ENCODE peak calls at places on chromosome 5, in six cellular contexts. H is NCI-H82; X is IMR-90; M is CD8-positive, alpha-beta T cell; Z is HS-27A; C is mucosa of gallbladder. D is an unnamed sample.

GRCh38 chr5:145347026-145347616 is 488.0 kb downstream of the PRELID2 start:
- DNase-seq in Z (peak; percentile 45), H (peak; percentile 44), X (peak; percentile 72), M (no peak), C (no peak), D (peak; percentile 68)

GRCh38 chr5:163248333-163248732 is 189.1 kb upstream of the CCNG1 start:
- DNase-seq in C (peak; percentile 14), M (no peak), Z (no peak), X (no peak), H (no peak), D (no peak)

GRCh38 chr5:127320032-127320945 is 29.7 kb downstream of the MEGF10 start:
- DNase-seq in M (no peak), Z (no peak), H (no peak), C (no peak), X (no peak), D (no peak)

GRCh38 chr5:133796186-133796585 is 172.2 kb downstream of the C5orf15 start:
- DNase-seq in X (no peak), H (no peak), M (no peak), C (no peak), Z (no peak), D (no peak)

GRCh38 chr5:171598279-171599152 is 179.1 kb downstream of the FGF18 start:
- DNase-seq in H (no peak), X (no peak), Z (no peak), M (no peak), C (no peak), D (no peak)

GRCh38 chr5:142104491-142104890 is 4.1 kb upstream of the NDFIP1 start:
- DNase-seq in Z (no peak), M (no peak), C (no peak), X (no peak), H (no peak), D (no peak)

GRCh38 chr5:61386062-61386800 is 54.2 kb downstream of the ZSWIM6 start:
- DNase-seq in Z (no peak), H (no peak), X (no peak), M (no peak), C (no peak), D (no peak)

GRCh38 chr5:83414601-83415000 is 56.9 kb upstream of the VCAN start:
- DNase-seq in H (no peak), X (peak; percentile 52), Z (no peak), C (no peak), M (no peak), D (peak; percentile 24)

GRCh38 chr5:175347027-175347426 is 97.0 kb downstream of the DRD1 start:
- DNase-seq in X (peak; percentile 88), Z (no peak), H (no peak), M (no peak), C (no peak), D (no peak)

GRCh38 chr5:140795259-140795641 is 598 bp downstream of the PCDHA2 start:
- DNase-seq in C (no peak), Z (no peak), X (no peak), H (peak; percentile 61), M (no peak), D (peak; percentile 16)

GRCh38 chr5:119290607-119291006 is 65.2 kb upstream of the TNFAIP8 start:
- DNase-seq in Z (no peak), X (no peak), C (no peak), H (no peak), M (no peak), D (no peak)

GRCh38 chr5:83767409-83767992 is 46.8 kb upstream of the HAPLN1 start:
- DNase-seq in M (no peak), Z (no peak), X (no peak), H (peak; percentile 7), C (no peak), D (no peak)

GRCh38 chr5:149240354-149240998 is 31.2 kb upstream of the AFAP1L1 start:
- DNase-seq in X (no peak), M (peak; percentile 74), H (no peak), C (peak; percentile 64), Z (no peak), D (no peak)

GRCh38 chr5:154358410-154359221 is 87.2 kb upstream of the SAP30L start:
- DNase-seq in X (no peak), M (no peak), Z (no peak), C (no peak), H (no peak), D (no peak)

GRCh38 chr5:10702040-10702629 is 58.9 kb downstream of the DAP start:
- DNase-seq in M (no peak), X (peak; percentile 98), H (no peak), Z (peak; percentile 97), C (no peak), D (peak; percentile 76)

GRCh38 chr5:146722361-146722779 is 156.2 kb downstream of the PPP2R2B start:
- DNase-seq in M (no peak), H (no peak), Z (no peak), C (no peak), X (peak; percentile 16), D (no peak)

GRCh38 chr5:6750951-6751685 is 37.9 kb downstream of the TENT4A start:
- DNase-seq in M (no peak), Z (no peak), X (no peak), C (no peak), H (no peak), D (no peak)

GRCh38 chr5:65151632-65152031 is 330.1 kb downstream of the ADAMTS6 start:
- DNase-seq in Z (no peak), X (peak; percentile 26), C (no peak), H (no peak), M (no peak), D (peak; percentile 51)

GRCh38 chr5:129398279-129398678 is 61.8 kb upstream of the ADAMTS19 start:
- DNase-seq in C (no peak), Z (no peak), H (no peak), M (no peak), X (no peak), D (no peak)

GRCh38 chr5:79636981-79637733 is 24.9 kb downstream of the TENT2 start:
- DNase-seq in C (no peak), Z (no peak), X (no peak), H (no peak), M (no peak), D (no peak)

GRCh38 chr5:99331061-99331460 is 402.3 kb upstream of the CHD1 start:
- DNase-seq in Z (no peak), M (no peak), H (no peak), C (no peak), X (no peak), D (no peak)

GRCh38 chr5:393846-394275 is 49.1 kb upstream of the EXOC3 start:
- DNase-seq in H (no peak), Z (no peak), X (peak; percentile 39), M (no peak), C (no peak), D (peak; percentile 54)

GRCh38 chr5:178793156-178793555 is 62.7 kb upstream of the ZNF354A start:
- DNase-seq in H (peak; percentile 31), C (no peak), X (no peak), M (no peak), Z (no peak), D (no peak)

GRCh38 chr5:157562111-157562581 is 13.4 kb downstream of the ADAM19 start:
- DNase-seq in H (no peak), M (no peak), Z (no peak), C (no peak), X (peak; percentile 63), D (peak; percentile 48)

GRCh38 chr5:176781638-176782570 is 28.5 kb upstream of the UNC5A start:
- DNase-seq in X (no peak), C (no peak), H (no peak), M (no peak), Z (no peak), D (no peak)

GRCh38 chr5:138605254-138605972 is 30.2 kb upstream of the HSPA9 start:
- DNase-seq in M (no peak), H (no peak), C (no peak), X (no peak), Z (no peak), D (no peak)

GRCh38 chr5:63963080-63963735 is 963 bp upstream of the HTR1A start:
- DNase-seq in M (no peak), H (peak; percentile 71), Z (peak; percentile 7), C (peak; percentile 63), X (peak; percentile 52), D (peak; percentile 74)

GRCh38 chr5:139458580-139459407 is 3.7 kb downstream of the ECSCR start:
- DNase-seq in H (no peak), M (peak; percentile 62), X (peak; percentile 88), Z (no peak), C (peak; percentile 67), D (peak; percentile 90)

GRCh38 chr5:131628990-131629389 is 6.0 kb downstream of the RAPGEF6 start:
- DNase-seq in M (no peak), H (peak; percentile 40), X (peak; percentile 62), C (no peak), Z (no peak), D (peak; percentile 23)

GRCh38 chr5:67831081-67831480 is 384.5 kb upstream of the PIK3R1 start:
- DNase-seq in M (no peak), H (no peak), X (no peak), C (no peak), Z (no peak), D (no peak)

GRCh38 chr5:180253036-180253824 is 38.7 kb downstream of the MAPK9 start:
- DNase-seq in X (no peak), M (no peak), Z (no peak), H (no peak), C (no peak), D (no peak)

GRCh38 chr5:140042551-140043507 is at the start of gene NRG2:
- DNase-seq in X (peak; percentile 7), H (peak; percentile 89), Z (no peak), M (peak; percentile 46), C (peak; percentile 61), D (peak; percentile 89)

D was measured in AG20443.